ENCODE peak calls at places on chromosomes 7 and 10, in four cellular contexts. One of them, this sample, is unnamed. For H3K27me3, the result is how much of the 10 kb centered on the place peaks cover.

GRCh38 chr7:101129603-101130117 is 2.8 kb downstream of the SERPINE1 start:
- DNase-seq in thoracic aorta: no peak
- DNase-seq in body of pancreas: no peak
- DNase-seq in left ventricle myocardium inferior: no peak
- DNase-seq in this sample: no peak

GRCh38 chr7:100866721-100867039 is 507 bp upstream of the TRIP6 start:
- DNase-seq in thoracic aorta: no peak
- DNase-seq in body of pancreas: no peak
- DNase-seq in left ventricle myocardium inferior: no peak
- DNase-seq in this sample: no peak

GRCh38 chr7:91554893-91555292 is 290.7 kb downstream of the FZD1 start:
- DNase-seq in body of pancreas: no peak
- DNase-seq in thoracic aorta: no peak
- DNase-seq in left ventricle myocardium inferior: no peak
- DNase-seq in this sample: no peak

GRCh38 chr10:28250782-28251181 is 52.1 kb downstream of the MPP7 start:
- DNase-seq in left ventricle myocardium inferior: no peak
- DNase-seq in body of pancreas: no peak
- DNase-seq in thoracic aorta: no peak
- DNase-seq in this sample: no peak

GRCh38 chr7:35286422-35286821 is 32.5 kb upstream of the TBX20 start:
- DNase-seq in thoracic aorta: no peak
- DNase-seq in body of pancreas: no peak
- DNase-seq in left ventricle myocardium inferior: no peak
- DNase-seq in this sample: no peak

GRCh38 chr7:116315803-116316202 is 105.5 kb downstream of the TES start:
- DNase-seq in body of pancreas: no peak
- DNase-seq in left ventricle myocardium inferior: no peak
- DNase-seq in thoracic aorta: no peak
- DNase-seq in this sample: no peak

GRCh38 chr7:128056901-128057300 is 25.7 kb upstream of the LRRC4 start:
- DNase-seq in left ventricle myocardium inferior: no peak
- DNase-seq in body of pancreas: no peak
- DNase-seq in thoracic aorta: no peak
- DNase-seq in this sample: no peak

GRCh38 chr10:59678884-59679301 is 30.8 kb downstream of the SLC16A9 start:
- DNase-seq in body of pancreas: no peak
- DNase-seq in thoracic aorta: no peak
- DNase-seq in left ventricle myocardium inferior: no peak
- DNase-seq in this sample: no peak

GRCh38 chr10:110919349-110919931 is at the start of gene SHOC2:
- DNase-seq in thoracic aorta: no peak
- DNase-seq in body of pancreas: peak
- DNase-seq in left ventricle myocardium inferior: peak
- DNase-seq in this sample: peak

GRCh38 chr10:110395350-110396283 is 90.9 kb upstream of the SMNDC1 start:
- DNase-seq in left ventricle myocardium inferior: no peak
- DNase-seq in body of pancreas: peak
- DNase-seq in thoracic aorta: no peak
- DNase-seq in this sample: no peak

GRCh38 chr10:11658801-11659368 is 47.4 kb upstream of the USP6NL start:
- DNase-seq in body of pancreas: no peak
- DNase-seq in thoracic aorta: no peak
- DNase-seq in left ventricle myocardium inferior: no peak
- DNase-seq in this sample: no peak

GRCh38 chr7:147811923-147812322 is 778.6 kb upstream of the C7orf33 start:
- DNase-seq in thoracic aorta: no peak
- DNase-seq in left ventricle myocardium inferior: no peak
- DNase-seq in body of pancreas: no peak
- DNase-seq in this sample: no peak

GRCh38 chr7:2734761-2735571 is 47.0 kb downstream of the AMZ1 start:
- DNase-seq in thoracic aorta: no peak
- DNase-seq in body of pancreas: peak
- DNase-seq in left ventricle myocardium inferior: peak
- DNase-seq in this sample: no peak

GRCh38 chr10:59000162-59000825 is 176.1 kb upstream of the PHYHIPL start:
- DNase-seq in left ventricle myocardium inferior: no peak
- DNase-seq in thoracic aorta: no peak
- DNase-seq in body of pancreas: no peak
- DNase-seq in this sample: no peak

GRCh38 chr7:139332960-139333359 is 8.2 kb upstream of the FMC1 start:
- DNase-seq in thoracic aorta: no peak
- DNase-seq in body of pancreas: peak
- DNase-seq in left ventricle myocardium inferior: no peak
- DNase-seq in this sample: no peak

GRCh38 chr10:8060010-8060703 is 5.7 kb downstream of the GATA3 start:
- DNase-seq in left ventricle myocardium inferior: no peak
- DNase-seq in body of pancreas: no peak
- DNase-seq in thoracic aorta: no peak
- DNase-seq in this sample: no peak

GRCh38 chr7:134470864-134471263 is 12.0 kb upstream of the AKR1B1 start:
- DNase-seq in left ventricle myocardium inferior: no peak
- DNase-seq in body of pancreas: no peak
- DNase-seq in thoracic aorta: no peak
- DNase-seq in this sample: no peak

GRCh38 chr10:132293416-132294195 is 14.1 kb downstream of the STK32C start:
- DNase-seq in thoracic aorta: no peak
- DNase-seq in left ventricle myocardium inferior: peak
- DNase-seq in body of pancreas: no peak
- DNase-seq in this sample: peak

GRCh38 chr7:1197997-1198632 is 34.6 kb upstream of the UNCX start:
- DNase-seq in thoracic aorta: no peak
- DNase-seq in left ventricle myocardium inferior: no peak
- DNase-seq in body of pancreas: no peak
- DNase-seq in this sample: no peak

GRCh38 chr7:74482629-74483401 is 29.1 kb downstream of the GTF2IRD1 start:
- DNase-seq in left ventricle myocardium inferior: no peak
- DNase-seq in body of pancreas: no peak
- DNase-seq in thoracic aorta: no peak
- DNase-seq in this sample: no peak
- H3K27ac ChIP-seq in left ventricle myocardium inferior: peak
- H3K27ac ChIP-seq in body of pancreas: peak
- H3K27ac ChIP-seq in thoracic aorta: peak
- H3K27ac ChIP-seq in this sample: no peak

DNA sequence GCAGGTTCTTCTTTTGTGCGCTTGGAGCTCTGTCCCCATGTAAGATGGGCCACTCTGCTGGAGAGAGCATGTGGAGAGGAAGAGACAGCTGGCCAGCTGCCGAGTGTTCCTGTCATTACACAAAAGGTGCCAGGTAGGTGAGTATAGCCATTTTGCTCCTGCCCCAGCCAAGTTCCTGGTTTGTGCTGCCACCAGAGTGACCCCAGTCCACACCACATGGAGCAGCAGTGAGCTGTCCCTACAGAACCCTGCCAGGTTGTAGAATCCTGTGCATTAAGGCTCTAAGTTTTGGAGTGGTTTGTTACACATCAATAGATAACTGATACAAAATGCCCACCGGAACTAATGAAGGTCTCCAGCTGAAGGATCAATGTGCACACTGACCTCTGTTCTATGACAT is 84.6 kb upstream of the GHITM start:
- DNase-seq in body of pancreas: peak
- DNase-seq in left ventricle myocardium inferior: no peak
- DNase-seq in thoracic aorta: no peak
- DNase-seq in this sample: peak
- TF ChIP-seq CTCF in body of pancreas: no peak
- TF ChIP-seq CTCF in left ventricle myocardium inferior: no peak
- TF ChIP-seq CTCF in thoracic aorta: no peak
- TF ChIP-seq CTCF in this sample: peak

DNA sequence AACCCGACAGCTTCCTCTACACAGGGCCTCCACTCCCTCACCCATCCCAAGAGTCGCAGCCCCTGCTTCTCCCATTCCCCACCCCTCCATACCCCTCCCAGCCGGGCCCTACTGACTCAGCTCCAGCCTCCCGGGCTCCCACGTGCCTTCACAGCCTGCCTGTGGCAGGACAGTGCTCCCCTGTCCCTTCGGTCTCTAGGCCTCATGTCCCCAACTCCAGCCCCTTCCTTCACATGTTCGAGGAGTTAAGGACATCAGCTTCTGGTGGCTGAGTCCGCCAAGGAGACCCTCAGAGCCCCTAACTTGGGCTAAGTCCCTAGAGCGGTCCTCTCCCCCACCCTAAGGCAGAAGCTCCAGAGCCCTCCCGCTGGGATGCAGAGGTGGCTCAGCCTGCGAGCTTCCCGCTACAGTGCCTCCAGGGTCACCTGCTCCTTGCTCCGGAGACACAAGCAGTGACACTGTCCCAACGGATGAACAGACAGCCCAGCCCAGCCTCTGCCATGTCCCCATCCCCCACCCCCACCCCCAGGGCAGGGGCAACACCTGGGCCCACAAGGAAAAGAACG is 800 bp downstream of the SMARCD3 start:
- DNase-seq in left ventricle myocardium inferior: no peak
- DNase-seq in thoracic aorta: no peak
- DNase-seq in body of pancreas: no peak
- DNase-seq in this sample: peak
- H3K27me3 ChIP-seq in left ventricle myocardium inferior: under half
- H3K27me3 ChIP-seq in thoracic aorta: under half
- H3K27me3 ChIP-seq in body of pancreas: under half
- H3K27me3 ChIP-seq in this sample: under half

DNA sequence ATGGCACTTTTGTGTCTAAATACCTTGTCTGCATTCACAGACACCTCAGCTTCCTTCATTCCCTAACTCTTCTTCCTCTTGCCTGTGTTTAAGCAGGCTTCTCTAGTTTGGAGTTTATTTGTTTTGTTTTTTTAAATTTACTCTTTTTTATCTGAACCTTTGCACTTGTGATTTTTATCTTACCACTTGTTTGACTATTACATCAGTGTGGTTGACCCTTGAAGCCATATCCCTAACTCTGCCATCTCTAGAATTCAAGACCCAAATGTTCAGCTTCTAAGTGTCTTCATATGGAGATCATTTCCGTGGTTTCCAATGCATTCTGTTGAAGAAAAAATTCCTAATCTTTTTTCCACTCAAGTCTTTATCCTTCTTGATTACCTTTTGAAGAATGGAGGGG is 233.3 kb downstream of the KIAA1217 start:
- DNase-seq in left ventricle myocardium inferior: no peak
- DNase-seq in body of pancreas: no peak
- DNase-seq in thoracic aorta: no peak
- DNase-seq in this sample: no peak
- H3K27ac ChIP-seq in left ventricle myocardium inferior: no peak
- H3K27ac ChIP-seq in body of pancreas: no peak
- H3K27ac ChIP-seq in thoracic aorta: no peak
- H3K27ac ChIP-seq in this sample: no peak

GRCh38 chr7:80392229-80393169 is 119.4 kb downstream of the GNAT3 start:
- DNase-seq in body of pancreas: no peak
- DNase-seq in thoracic aorta: no peak
- DNase-seq in left ventricle myocardium inferior: no peak
- DNase-seq in this sample: no peak
- TF ChIP-seq CTCF in body of pancreas: peak
- TF ChIP-seq CTCF in thoracic aorta: peak
- TF ChIP-seq CTCF in left ventricle myocardium inferior: peak
- TF ChIP-seq CTCF in this sample: no peak

DNA sequence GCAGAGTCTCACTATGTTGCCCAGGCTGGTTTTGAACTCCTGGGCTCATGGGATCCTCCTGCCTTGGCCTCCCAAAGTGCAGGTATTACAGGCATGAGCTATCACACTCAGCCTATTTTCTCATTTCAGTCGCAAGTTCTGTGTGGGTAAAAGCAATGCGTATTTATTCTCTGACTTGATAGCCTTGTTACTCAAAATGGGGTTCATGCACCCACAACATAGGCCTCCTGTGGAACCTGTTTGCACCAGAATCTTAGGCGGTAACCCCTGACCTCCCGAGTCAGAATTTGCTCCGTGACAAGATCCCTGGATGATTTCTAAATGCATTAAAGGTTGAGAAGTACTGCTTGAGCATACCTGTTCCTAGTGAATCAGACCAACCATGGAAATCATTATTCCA is 7.3 kb downstream of the IL2RA start:
- DNase-seq in thoracic aorta: no peak
- DNase-seq in left ventricle myocardium inferior: no peak
- DNase-seq in body of pancreas: no peak
- DNase-seq in this sample: no peak
- H3K27me3 ChIP-seq in thoracic aorta: under half
- H3K27me3 ChIP-seq in left ventricle myocardium inferior: under half
- H3K27me3 ChIP-seq in body of pancreas: under half
- H3K27me3 ChIP-seq in this sample: under half

GRCh38 chr10:125148576-125148975 is 11.8 kb downstream of the CTBP2 start:
- DNase-seq in body of pancreas: no peak
- DNase-seq in thoracic aorta: no peak
- DNase-seq in left ventricle myocardium inferior: no peak
- DNase-seq in this sample: no peak

GRCh38 chr10:125146791-125147604 is 13.4 kb downstream of the CTBP2 start:
- DNase-seq in body of pancreas: peak
- DNase-seq in thoracic aorta: no peak
- DNase-seq in left ventricle myocardium inferior: no peak
- DNase-seq in this sample: no peak

GRCh38 chr10:125145636-125146035 is 14.7 kb downstream of the CTBP2 start:
- DNase-seq in left ventricle myocardium inferior: no peak
- DNase-seq in body of pancreas: no peak
- DNase-seq in thoracic aorta: no peak
- DNase-seq in this sample: no peak

GRCh38 chr10:125149278-125150047 is 10.9 kb downstream of the CTBP2 start:
- DNase-seq in body of pancreas: peak
- DNase-seq in left ventricle myocardium inferior: peak
- DNase-seq in thoracic aorta: peak
- DNase-seq in this sample: no peak

GRCh38 chr10:125148021-125148439 is 12.3 kb downstream of the CTBP2 start:
- DNase-seq in body of pancreas: peak
- DNase-seq in thoracic aorta: no peak
- DNase-seq in left ventricle myocardium inferior: no peak
- DNase-seq in this sample: no peak
- H3K27ac ChIP-seq in body of pancreas: peak
- H3K27ac ChIP-seq in thoracic aorta: peak
- H3K27ac ChIP-seq in left ventricle myocardium inferior: peak
- H3K27ac ChIP-seq in this sample: no peak

GRCh38 chr7:4633012-4633411 is 49.1 kb upstream of the FOXK1 start:
- DNase-seq in thoracic aorta: no peak
- DNase-seq in left ventricle myocardium inferior: no peak
- DNase-seq in body of pancreas: no peak
- DNase-seq in this sample: no peak

GRCh38 chr7:4631021-4631663 is 51.0 kb upstream of the FOXK1 start:
- DNase-seq in left ventricle myocardium inferior: no peak
- DNase-seq in body of pancreas: no peak
- DNase-seq in thoracic aorta: no peak
- DNase-seq in this sample: no peak

GRCh38 chr7:4629287-4629905 is 52.7 kb upstream of the FOXK1 start:
- DNase-seq in body of pancreas: no peak
- DNase-seq in left ventricle myocardium inferior: no peak
- DNase-seq in thoracic aorta: no peak
- DNase-seq in this sample: no peak

GRCh38 chr7:4634166-4634565 is 47.9 kb upstream of the FOXK1 start:
- DNase-seq in left ventricle myocardium inferior: no peak
- DNase-seq in body of pancreas: no peak
- DNase-seq in thoracic aorta: no peak
- DNase-seq in this sample: no peak

GRCh38 chr7:4631664-4632171 is 50.4 kb upstream of the FOXK1 start:
- DNase-seq in left ventricle myocardium inferior: peak
- DNase-seq in thoracic aorta: peak
- DNase-seq in body of pancreas: peak
- DNase-seq in this sample: peak
- TF ChIP-seq CTCF in left ventricle myocardium inferior: peak
- TF ChIP-seq CTCF in thoracic aorta: peak
- TF ChIP-seq CTCF in body of pancreas: peak
- TF ChIP-seq CTCF in this sample: peak

This sample was measured in WERI-Rb-1.